ENCODE peak calls at places on chromosomes 16 and 17, in eight cellular contexts. W is AG09309; Y is activated naive CD8-positive, alpha-beta T cell treated with anti-CD3 and anti-CD28 coated beads for 36 hours; I is PC-3; T is pulmonary artery endothelial cell; M is sciatic nerve; U is GM04504; P is NCI-H69. S is an unnamed sample.

GRCh38 chr16:75529959-75530358 is 5.9 kb downstream of the CHST5 start:
- DNase-seq in W (no peak), Y (no peak), I (no peak), T (no peak), M (no peak), U (no peak), P (no peak), S (peak)

GRCh38 chr16:19223235-19223847 is 55.3 kb downstream of the SYT17 start:
- DNase-seq in W (no peak), Y (peak), I (peak), T (no peak), M (no peak), U (no peak), P (no peak), S (no peak)

GRCh38 chr17:37447641-37448040 is 41.0 kb downstream of the TADA2A start:
- DNase-seq in W (no peak), Y (no peak), I (peak), T (no peak), M (no peak), U (no peak), P (no peak), S (no peak)

GRCh38 chr16:27444470-27444869 is 42.5 kb downstream of the IL21R start:
- DNase-seq in W (no peak), Y (no peak), I (no peak), T (no peak), M (no peak), U (no peak), P (no peak), S (no peak)

GRCh38 chr16:85369741-85370528 is 243.2 kb upstream of the GSE1 start:
- DNase-seq in W (no peak), Y (peak), I (peak), T (no peak), M (no peak), U (no peak), P (peak), S (no peak)

GRCh38 chr16:10081201-10081940 is 100.9 kb downstream of the GRIN2A start:
- DNase-seq in W (no peak), Y (no peak), I (no peak), T (no peak), M (no peak), U (no peak), P (no peak), S (no peak)

GRCh38 chr16:78288915-78289314 is 189.5 kb downstream of the WWOX start:
- DNase-seq in W (no peak), Y (no peak), I (no peak), T (no peak), M (no peak), U (no peak), P (no peak), S (no peak)

GRCh38 chr16:27177031-27177774 is 26.1 kb upstream of the KDM8 start:
- DNase-seq in W (peak), Y (peak), I (peak), T (no peak), M (no peak), U (peak), P (no peak), S (no peak)

GRCh38 chr16:27463741-27464662 is 62.0 kb downstream of the IL21R start:
- DNase-seq in W (no peak), Y (peak), I (no peak), T (no peak), M (no peak), U (no peak), P (no peak), S (no peak)

GRCh38 chr17:59892251-59892848 is 393 bp downstream of the TUBD1 start:
- DNase-seq in W (no peak), Y (no peak), I (no peak), T (no peak), M (peak), U (no peak), P (no peak), S (no peak)

GRCh38 chr17:70405492-70406220 is 236.3 kb downstream of the KCNJ2 start:
- DNase-seq in W (peak), Y (no peak), I (peak), T (no peak), M (no peak), U (peak), P (no peak), S (no peak)

GRCh38 chr17:14940946-14941280 is 324.2 kb downstream of the PMP22 start:
- DNase-seq in W (no peak), Y (no peak), I (peak), T (no peak), M (no peak), U (no peak), P (no peak), S (no peak)

GRCh38 chr17:20086416-20087074 is 77.4 kb downstream of the SPECC1 start:
- DNase-seq in W (no peak), Y (no peak), I (peak), T (no peak), M (no peak), U (no peak), P (peak), S (no peak)

GRCh38 chr16:54648575-54648974 is 282.1 kb upstream of the IRX5 start:
- DNase-seq in W (no peak), Y (no peak), I (no peak), T (no peak), M (no peak), U (no peak), P (peak), S (no peak)

GRCh38 chr16:84396537-84397008 is 28.2 kb downstream of the ATP2C2 start:
- DNase-seq in W (no peak), Y (no peak), I (peak), T (no peak), M (no peak), U (no peak), P (no peak), S (no peak)

GRCh38 chr16:50933257-50933656 is 191.4 kb downstream of the CYLD start:
- DNase-seq in W (no peak), Y (no peak), I (no peak), T (no peak), M (no peak), U (no peak), P (no peak), S (no peak)